ENCODE peak calls at places on chromosome 22, in six cellular contexts. V is kidney epithelial cell, J is left ventricle myocardium inferior, I is lower lobe of right lung, M is upper lobe of right lung, E is ovary. A is an unnamed sample.

GRCh38 chr22:25748704-25749103 is 6.7 kb downstream of the MYO18B start:
- DNase-seq in J (no peak), E (no peak), M (no peak), V (no peak), I (no peak), A (no peak)

GRCh38 chr22:19797631-19798319 is 37.2 kb downstream of the TBX1 start:
- DNase-seq in M (no peak), V (no peak), I (peak; percentile 38), J (no peak), E (no peak), A (no peak)

GRCh38 chr22:49959782-49960158 is 802 bp upstream of the PIM3 start:
- DNase-seq in E (peak; percentile 63), V (no peak), I (no peak), J (no peak), M (no peak), A (no peak)

GRCh38 chr22:20316217-20316843 is 3.5 kb downstream of the DGCR6L start:
- DNase-seq in I (peak; percentile 42), V (no peak), J (no peak), E (peak; percentile 14), M (peak; percentile 60), A (no peak)

GRCh38 chr22:50684986-50685385 is 12.4 kb downstream of the SHANK3 start:
- DNase-seq in I (no peak), V (no peak), J (no peak), E (no peak), M (no peak), A (no peak)

GRCh38 chr22:25068701-25069100 is 116.2 kb downstream of the KIAA1671 start:
- DNase-seq in E (no peak), I (no peak), M (no peak), J (no peak), V (no peak), A (no peak)

GRCh38 chr22:28111501-28111900 is 192.4 kb upstream of the PITPNB start:
- DNase-seq in J (no peak), M (no peak), I (no peak), E (no peak), V (no peak), A (no peak)

GRCh38 chr22:21945453-21946261 is 7.0 kb downstream of the PPM1F start:
- DNase-seq in M (no peak), J (no peak), E (no peak), I (no peak), V (no peak), A (no peak)

GRCh38 chr22:31080848-31081649 is at the start of gene SMTN:
- DNase-seq in V (peak; percentile 51), E (peak; percentile 96), I (peak; percentile 92), M (peak; percentile 95), J (peak; percentile 93), A (no peak)

GRCh38 chr22:21624120-21624879 is 5.5 kb downstream of the YDJC start:
- DNase-seq in M (no peak), J (peak; percentile 52), V (no peak), E (no peak), I (no peak), A (no peak)

GRCh38 chr22:37282385-37282677 is at the start of gene CYTH4:
- DNase-seq in M (peak; percentile 89), I (peak; percentile 91), E (no peak), J (peak; percentile 64), V (no peak), A (no peak)

GRCh38 chr22:45427114-45427513 is 13.6 kb downstream of the RIBC2 start:
- DNase-seq in I (no peak), J (no peak), E (no peak), V (no peak), M (no peak), A (no peak)

GRCh38 chr22:32396746-32397145 is 15.3 kb downstream of the RTCB start:
- DNase-seq in J (no peak), M (peak; percentile 73), E (no peak), V (no peak), I (peak; percentile 76), A (no peak)

GRCh38 chr22:20051927-20052308 is 28.1 kb upstream of the DGCR8 start:
- DNase-seq in V (no peak), M (no peak), I (no peak), E (no peak), J (no peak), A (no peak)

GRCh38 chr22:29722587-29722986 is 2.8 kb downstream of the CABP7 start:
- DNase-seq in E (no peak), I (no peak), V (no peak), M (peak; percentile 62), J (no peak), A (no peak)

GRCh38 chr22:50717709-50718351 is 20.2 kb upstream of the ACR start:
- DNase-seq in V (no peak), I (no peak), M (no peak), E (no peak), J (no peak), A (no peak)

GRCh38 chr22:49637255-49637760 is 190.4 kb downstream of the BRD1 start:
- DNase-seq in J (no peak), I (no peak), M (no peak), V (no peak), E (no peak), A (no peak)

GRCh38 chr22:30262917-30263741 is 3.5 kb downstream of the OSM start:
- DNase-seq in E (peak; percentile 81), M (peak; percentile 84), I (peak; percentile 82), V (no peak), J (peak; percentile 75), A (no peak)

GRCh38 chr22:30506507-30506968 is 1.0 kb upstream of the SEC14L4 start:
- DNase-seq in E (no peak), V (no peak), J (no peak), M (peak; percentile 83), I (peak; percentile 77), A (no peak)

GRCh38 chr22:36419177-36419911 is 31.6 kb upstream of the MYH9 start:
- DNase-seq in V (no peak), M (no peak), E (peak; percentile 80), J (peak; percentile 53), I (no peak), A (no peak)

GRCh38 chr22:25067851-25068421 is 115.4 kb downstream of the KIAA1671 start:
- DNase-seq in V (no peak), M (no peak), I (peak; percentile 52), E (no peak), J (no peak), A (no peak)

GRCh38 chr22:22410121-22410520 is 98.4 kb downstream of the ZNF280B start:
- DNase-seq in J (peak; percentile 76), M (peak; percentile 71), V (no peak), E (no peak), I (peak; percentile 66), A (no peak)

GRCh38 chr22:36344106-36344827 is 43.5 kb downstream of the MYH9 start:
- DNase-seq in M (no peak), E (no peak), J (no peak), I (no peak), V (no peak), A (no peak)

GRCh38 chr22:19942071-19942885 is 660 bp upstream of the TXNRD2 start:
- DNase-seq in I (peak; percentile 67), V (no peak), J (no peak), E (no peak), M (peak; percentile 69), A (peak; percentile 4)

GRCh38 chr22:50186789-50187523 is 1.2 kb downstream of the TRABD start:
- DNase-seq in J (no peak), E (no peak), V (no peak), M (no peak), I (peak; percentile 51), A (no peak)

GRCh38 chr22:25350551-25350971 is 131.1 kb downstream of the CRYBB2 start:
- DNase-seq in J (no peak), V (no peak), I (no peak), M (no peak), E (no peak), A (no peak)

GRCh38 chr22:29195118-29195963 is 10.4 kb upstream of the EMID1 start:
- DNase-seq in E (no peak), M (peak; percentile 37), V (no peak), J (no peak), I (no peak), A (no peak)

GRCh38 chr22:45334068-45334467 is 24.3 kb downstream of the FAM118A start:
- DNase-seq in I (no peak), M (no peak), E (no peak), V (no peak), J (no peak), A (no peak)

GRCh38 chr22:18024276-18024939 is at the start of gene MICAL3:
- DNase-seq in I (no peak), V (no peak), J (peak; percentile 57), M (peak; percentile 70), E (peak; percentile 59), A (no peak)
- TF ChIP-seq CTCF in I (peak; percentile 56), V (peak; percentile 51), J (peak; percentile 79), M (peak; percentile 47), E (peak; percentile 57), A (peak; percentile 55)

GRCh38 chr22:44179196-44179988 is 1.3 kb upstream of the PARVG start:
- DNase-seq in E (no peak), M (peak; percentile 29), V (no peak), I (no peak), J (no peak), A (no peak)
- H3K4me3 ChIP-seq in E (no peak overlapping the region), M (no peak overlapping the region), V (no peak overlapping the region), I (no peak overlapping the region), J (no peak overlapping the region), A (no peak overlapping the region)

DNA sequence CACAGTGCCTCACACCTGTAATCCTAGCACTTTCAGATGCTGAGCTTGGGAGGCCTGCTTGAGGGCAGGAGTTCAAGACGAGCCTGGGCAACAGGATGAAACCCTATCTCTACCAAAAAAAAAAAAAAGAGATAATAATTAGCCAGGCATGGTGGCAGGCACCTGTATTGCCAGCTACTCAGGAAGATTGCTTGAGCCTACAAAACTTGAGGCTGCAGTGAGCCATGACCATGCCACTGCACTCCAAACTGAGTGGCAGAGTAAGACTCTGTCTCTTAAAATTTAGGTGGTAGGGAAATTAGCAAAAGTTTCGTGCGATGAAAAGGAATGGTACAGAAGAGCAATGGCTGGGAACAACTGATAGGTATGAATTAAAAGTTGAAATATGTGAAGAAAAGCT is 18.0 kb downstream of the ST13 start:
- DNase-seq in E (no peak), M (no peak), V (no peak), J (no peak), I (no peak), A (no peak)
- TF ChIP-seq CTCF in E (no peak), M (no peak), V (no peak), J (no peak), I (no peak), A (no peak)

DNA sequence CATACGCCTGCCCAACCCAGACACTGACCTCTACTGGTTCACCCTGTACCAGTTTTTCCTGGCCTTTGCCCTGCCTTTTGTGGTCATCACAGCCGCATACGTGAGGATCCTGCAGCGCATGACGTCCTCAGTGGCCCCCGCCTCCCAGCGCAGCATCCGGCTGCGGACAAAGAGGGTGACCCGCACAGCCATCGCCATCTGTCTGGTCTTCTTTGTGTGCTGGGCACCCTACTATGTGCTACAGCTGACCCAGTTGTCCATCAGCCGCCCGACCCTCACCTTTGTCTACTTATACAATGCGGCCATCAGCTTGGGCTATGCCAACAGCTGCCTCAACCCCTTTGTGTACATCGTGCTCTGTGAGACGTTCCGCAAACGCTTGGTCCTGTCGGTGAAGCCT is 2.2 kb downstream of the MCHR1 start:
- DNase-seq in J (no peak), M (no peak), V (no peak), I (no peak), E (no peak), A (no peak)
- H3K4me3 ChIP-seq in J (no peak overlapping the region), M (no peak overlapping the region), V (no peak overlapping the region), I (no peak overlapping the region), E (no peak overlapping the region), A (no peak overlapping the region)

A was measured in epithelial cell of proximal tubule.